ENCODE peak calls at places on chromosomes 7 and 10, in seven cellular contexts. One of them, this sample, is unnamed.

GRCh38 chr10:44986670-44987069 is 8.1 kb upstream of the DEPP1 start:
- DNase-seq in CD8-positive, alpha-beta memory T cell: no peak
- DNase-seq in GM23338: no peak
- DNase-seq in activated CD8-positive, alpha-beta memory T cell treated with anti-CD3 and anti-CD28 coated beads for 24 hours: no peak
- DNase-seq in astrocyte of the spinal cord: peak; percentile 38
- DNase-seq in NCI-H1105: no peak
- DNase-seq in activated naive CD4-positive, alpha-beta T cell treated with Interleukin-2 at 50 U/mL for 16 hours: no peak
- DNase-seq in this sample: no peak

GRCh38 chr7:70647801-70648491 is 484.0 kb upstream of the GALNT17 start:
- DNase-seq in CD8-positive, alpha-beta memory T cell: peak; percentile 71
- DNase-seq in GM23338: no peak
- DNase-seq in activated CD8-positive, alpha-beta memory T cell treated with anti-CD3 and anti-CD28 coated beads for 24 hours: peak; percentile 85
- DNase-seq in astrocyte of the spinal cord: peak; percentile 85
- DNase-seq in NCI-H1105: no peak
- DNase-seq in activated naive CD4-positive, alpha-beta T cell treated with Interleukin-2 at 50 U/mL for 16 hours: peak; percentile 80
- DNase-seq in this sample: peak; percentile 88

GRCh38 chr10:91163269-91163708 is 57.2 kb upstream of the PCGF5 start:
- DNase-seq in CD8-positive, alpha-beta memory T cell: peak; percentile 79
- DNase-seq in GM23338: peak; percentile 72
- DNase-seq in activated CD8-positive, alpha-beta memory T cell treated with anti-CD3 and anti-CD28 coated beads for 24 hours: no peak
- DNase-seq in astrocyte of the spinal cord: peak; percentile 64
- DNase-seq in NCI-H1105: peak; percentile 36
- DNase-seq in activated naive CD4-positive, alpha-beta T cell treated with Interleukin-2 at 50 U/mL for 16 hours: peak; percentile 73
- DNase-seq in this sample: peak; percentile 16

GRCh38 chr10:114647545-114648138 is 10.4 kb downstream of the ABLIM1 start:
- DNase-seq in CD8-positive, alpha-beta memory T cell: no peak
- DNase-seq in GM23338: no peak
- DNase-seq in activated CD8-positive, alpha-beta memory T cell treated with anti-CD3 and anti-CD28 coated beads for 24 hours: no peak
- DNase-seq in astrocyte of the spinal cord: no peak
- DNase-seq in NCI-H1105: no peak
- DNase-seq in activated naive CD4-positive, alpha-beta T cell treated with Interleukin-2 at 50 U/mL for 16 hours: no peak
- DNase-seq in this sample: peak; percentile 49

GRCh38 chr10:112785089-112785488 is 165.0 kb upstream of the TCF7L2 start:
- DNase-seq in CD8-positive, alpha-beta memory T cell: no peak
- DNase-seq in GM23338: no peak
- DNase-seq in activated CD8-positive, alpha-beta memory T cell treated with anti-CD3 and anti-CD28 coated beads for 24 hours: no peak
- DNase-seq in astrocyte of the spinal cord: no peak
- DNase-seq in NCI-H1105: no peak
- DNase-seq in activated naive CD4-positive, alpha-beta T cell treated with Interleukin-2 at 50 U/mL for 16 hours: no peak
- DNase-seq in this sample: no peak

GRCh38 chr7:42959549-42959948 is 27.4 kb downstream of the MRPL32 start:
- DNase-seq in CD8-positive, alpha-beta memory T cell: no peak
- DNase-seq in GM23338: no peak
- DNase-seq in activated CD8-positive, alpha-beta memory T cell treated with anti-CD3 and anti-CD28 coated beads for 24 hours: no peak
- DNase-seq in astrocyte of the spinal cord: no peak
- DNase-seq in NCI-H1105: no peak
- DNase-seq in activated naive CD4-positive, alpha-beta T cell treated with Interleukin-2 at 50 U/mL for 16 hours: no peak
- DNase-seq in this sample: no peak

GRCh38 chr10:129541208-129541607 is 74.2 kb downstream of the MGMT start:
- DNase-seq in CD8-positive, alpha-beta memory T cell: no peak
- DNase-seq in GM23338: no peak
- DNase-seq in activated CD8-positive, alpha-beta memory T cell treated with anti-CD3 and anti-CD28 coated beads for 24 hours: no peak
- DNase-seq in astrocyte of the spinal cord: peak; percentile 25
- DNase-seq in NCI-H1105: no peak
- DNase-seq in activated naive CD4-positive, alpha-beta T cell treated with Interleukin-2 at 50 U/mL for 16 hours: no peak
- DNase-seq in this sample: no peak

GRCh38 chr10:129793479-129793878 is 170.6 kb downstream of the EBF3 start:
- DNase-seq in CD8-positive, alpha-beta memory T cell: no peak
- DNase-seq in GM23338: no peak
- DNase-seq in activated CD8-positive, alpha-beta memory T cell treated with anti-CD3 and anti-CD28 coated beads for 24 hours: no peak
- DNase-seq in astrocyte of the spinal cord: no peak
- DNase-seq in NCI-H1105: no peak
- DNase-seq in activated naive CD4-positive, alpha-beta T cell treated with Interleukin-2 at 50 U/mL for 16 hours: no peak
- DNase-seq in this sample: no peak

GRCh38 chr10:59557052-59557451 is 152.6 kb downstream of the SLC16A9 start:
- DNase-seq in CD8-positive, alpha-beta memory T cell: no peak
- DNase-seq in GM23338: peak; percentile 77
- DNase-seq in activated CD8-positive, alpha-beta memory T cell treated with anti-CD3 and anti-CD28 coated beads for 24 hours: no peak
- DNase-seq in astrocyte of the spinal cord: no peak
- DNase-seq in NCI-H1105: no peak
- DNase-seq in activated naive CD4-positive, alpha-beta T cell treated with Interleukin-2 at 50 U/mL for 16 hours: no peak
- DNase-seq in this sample: no peak

GRCh38 chr7:150565239-150565638 is 2.0 kb upstream of the GIMAP4 start:
- DNase-seq in CD8-positive, alpha-beta memory T cell: no peak
- DNase-seq in GM23338: no peak
- DNase-seq in activated CD8-positive, alpha-beta memory T cell treated with anti-CD3 and anti-CD28 coated beads for 24 hours: no peak
- DNase-seq in astrocyte of the spinal cord: no peak
- DNase-seq in NCI-H1105: no peak
- DNase-seq in activated naive CD4-positive, alpha-beta T cell treated with Interleukin-2 at 50 U/mL for 16 hours: no peak
- DNase-seq in this sample: no peak

GRCh38 chr7:135143874-135144668 is 3.8 kb upstream of the TMEM140 start:
- DNase-seq in CD8-positive, alpha-beta memory T cell: no peak
- DNase-seq in GM23338: no peak
- DNase-seq in activated CD8-positive, alpha-beta memory T cell treated with anti-CD3 and anti-CD28 coated beads for 24 hours: no peak
- DNase-seq in astrocyte of the spinal cord: no peak
- DNase-seq in NCI-H1105: no peak
- DNase-seq in activated naive CD4-positive, alpha-beta T cell treated with Interleukin-2 at 50 U/mL for 16 hours: no peak
- DNase-seq in this sample: no peak

GRCh38 chr10:128001886-128002285 is 95.0 kb downstream of the PTPRE start:
- DNase-seq in CD8-positive, alpha-beta memory T cell: no peak
- DNase-seq in GM23338: no peak
- DNase-seq in activated CD8-positive, alpha-beta memory T cell treated with anti-CD3 and anti-CD28 coated beads for 24 hours: no peak
- DNase-seq in astrocyte of the spinal cord: no peak
- DNase-seq in NCI-H1105: no peak
- DNase-seq in activated naive CD4-positive, alpha-beta T cell treated with Interleukin-2 at 50 U/mL for 16 hours: no peak
- DNase-seq in this sample: no peak

GRCh38 chr7:142560166-142560565 is 189.1 kb upstream of the PRSS1 start:
- DNase-seq in CD8-positive, alpha-beta memory T cell: no peak
- DNase-seq in GM23338: no peak
- DNase-seq in activated CD8-positive, alpha-beta memory T cell treated with anti-CD3 and anti-CD28 coated beads for 24 hours: no peak
- DNase-seq in astrocyte of the spinal cord: no peak
- DNase-seq in NCI-H1105: no peak
- DNase-seq in activated naive CD4-positive, alpha-beta T cell treated with Interleukin-2 at 50 U/mL for 16 hours: no peak
- DNase-seq in this sample: no peak

GRCh38 chr10:34252111-34252510 is 563.0 kb downstream of the PARD3 start:
- DNase-seq in CD8-positive, alpha-beta memory T cell: no peak
- DNase-seq in GM23338: peak; percentile 64
- DNase-seq in activated CD8-positive, alpha-beta memory T cell treated with anti-CD3 and anti-CD28 coated beads for 24 hours: no peak
- DNase-seq in astrocyte of the spinal cord: no peak
- DNase-seq in NCI-H1105: no peak
- DNase-seq in activated naive CD4-positive, alpha-beta T cell treated with Interleukin-2 at 50 U/mL for 16 hours: no peak
- DNase-seq in this sample: peak; percentile 22

GRCh38 chr10:112369495-112370423 is 4.2 kb upstream of the ACSL5 start:
- DNase-seq in CD8-positive, alpha-beta memory T cell: peak; percentile 48
- DNase-seq in GM23338: no peak
- DNase-seq in activated CD8-positive, alpha-beta memory T cell treated with anti-CD3 and anti-CD28 coated beads for 24 hours: peak; percentile 19
- DNase-seq in astrocyte of the spinal cord: no peak
- DNase-seq in NCI-H1105: no peak
- DNase-seq in activated naive CD4-positive, alpha-beta T cell treated with Interleukin-2 at 50 U/mL for 16 hours: peak; percentile 29
- DNase-seq in this sample: no peak

GRCh38 chr10:127000598-127000997 is 95.4 kb downstream of the DOCK1 start:
- DNase-seq in CD8-positive, alpha-beta memory T cell: no peak
- DNase-seq in GM23338: no peak
- DNase-seq in activated CD8-positive, alpha-beta memory T cell treated with anti-CD3 and anti-CD28 coated beads for 24 hours: no peak
- DNase-seq in astrocyte of the spinal cord: no peak
- DNase-seq in NCI-H1105: no peak
- DNase-seq in activated naive CD4-positive, alpha-beta T cell treated with Interleukin-2 at 50 U/mL for 16 hours: no peak
- DNase-seq in this sample: no peak

GRCh38 chr7:70693690-70694356 is 438.1 kb upstream of the GALNT17 start:
- DNase-seq in CD8-positive, alpha-beta memory T cell: peak; percentile 76
- DNase-seq in GM23338: peak; percentile 80
- DNase-seq in activated CD8-positive, alpha-beta memory T cell treated with anti-CD3 and anti-CD28 coated beads for 24 hours: peak; percentile 81
- DNase-seq in astrocyte of the spinal cord: peak; percentile 68
- DNase-seq in NCI-H1105: peak; percentile 82
- DNase-seq in activated naive CD4-positive, alpha-beta T cell treated with Interleukin-2 at 50 U/mL for 16 hours: peak; percentile 48
- DNase-seq in this sample: peak; percentile 45

GRCh38 chr7:100888529-100888987 is 957 bp downstream of the UFSP1 start:
- DNase-seq in CD8-positive, alpha-beta memory T cell: no peak
- DNase-seq in GM23338: no peak
- DNase-seq in activated CD8-positive, alpha-beta memory T cell treated with anti-CD3 and anti-CD28 coated beads for 24 hours: peak; percentile 74
- DNase-seq in astrocyte of the spinal cord: no peak
- DNase-seq in NCI-H1105: no peak
- DNase-seq in activated naive CD4-positive, alpha-beta T cell treated with Interleukin-2 at 50 U/mL for 16 hours: no peak
- DNase-seq in this sample: no peak

GRCh38 chr10:109895095-109895818 is 28.1 kb downstream of the XPNPEP1 start:
- DNase-seq in CD8-positive, alpha-beta memory T cell: no peak
- DNase-seq in GM23338: no peak
- DNase-seq in activated CD8-positive, alpha-beta memory T cell treated with anti-CD3 and anti-CD28 coated beads for 24 hours: no peak
- DNase-seq in astrocyte of the spinal cord: peak; percentile 67
- DNase-seq in NCI-H1105: no peak
- DNase-seq in activated naive CD4-positive, alpha-beta T cell treated with Interleukin-2 at 50 U/mL for 16 hours: no peak
- DNase-seq in this sample: no peak

GRCh38 chr10:17394854-17395253 is 59.5 kb downstream of the ST8SIA6 start:
- DNase-seq in CD8-positive, alpha-beta memory T cell: no peak
- DNase-seq in GM23338: no peak
- DNase-seq in activated CD8-positive, alpha-beta memory T cell treated with anti-CD3 and anti-CD28 coated beads for 24 hours: no peak
- DNase-seq in astrocyte of the spinal cord: no peak
- DNase-seq in NCI-H1105: no peak
- DNase-seq in activated naive CD4-positive, alpha-beta T cell treated with Interleukin-2 at 50 U/mL for 16 hours: peak; percentile 22
- DNase-seq in this sample: peak; percentile 5